ENCODE peak calls at places on chromosomes 16 and 17, in four cellular contexts. H is upper lobe of left lung, R is Peyer's patch, Q is tibial nerve. J is an unnamed sample. For H3K4me1, the result is how much of the 10 kb centered on the place peaks cover.

GRCh38 chr17:14269473-14269872 is 31.4 kb upstream of the HS3ST3B1 start:
- DNase-seq in H (no peak), R (no peak), Q (no peak), J (no peak)

GRCh38 chr17:45129426-45129939 is 2.8 kb downstream of the PLCD3 start:
- DNase-seq in H (no peak), R (no peak), Q (no peak), J (no peak)

GRCh38 chr17:81123052-81124048 is 42.0 kb upstream of the PVALEF start:
- DNase-seq in H (no peak), R (no peak), Q (no peak), J (no peak)

GRCh38 chr16:58333937-58334336 is 39.1 kb upstream of the PRSS54 start:
- DNase-seq in H (peak), R (no peak), Q (no peak), J (no peak)

GRCh38 chr17:48351916-48352332 is 78.1 kb downstream of the SKAP1 start:
- DNase-seq in H (no peak), R (no peak), Q (no peak), J (no peak)

GRCh38 chr17:52025231-52025630 is 133.3 kb downstream of the CA10 start:
- DNase-seq in H (no peak), R (no peak), Q (no peak), J (no peak)

GRCh38 chr16:86298166-86299131 is 211.9 kb upstream of the FOXF1 start:
- DNase-seq in H (no peak), R (peak), Q (no peak), J (no peak)

GRCh38 chr17:37725601-37726146 is 19.2 kb downstream of the HNF1B start:
- DNase-seq in H (no peak), R (peak), Q (no peak), J (no peak)

GRCh38 chr17:82863941-82864720 is 24.3 kb upstream of the ZNF750 start:
- DNase-seq in H (no peak), R (peak), Q (no peak), J (no peak)

GRCh38 chr17:2064980-2065785 is 10.3 kb downstream of the HIC1 start:
- DNase-seq in H (no peak), R (peak), Q (no peak), J (no peak)

GRCh38 chr16:49780436-49780835 is 75.5 kb downstream of the ZNF423 start:
- DNase-seq in H (no peak), R (no peak), Q (no peak), J (no peak)

GRCh38 chr17:15436399-15437369 is 30.7 kb downstream of the CDRT4 start:
- DNase-seq in H (peak), R (peak), Q (peak), J (no peak)

GRCh38 chr16:53549970-53550406 is 47.0 kb upstream of the AKTIP start:
- DNase-seq in H (peak), R (no peak), Q (no peak), J (no peak)

GRCh38 chr17:79031996-79032875 is 8.3 kb downstream of the C1QTNF1 start:
- DNase-seq in H (no peak), R (no peak), Q (no peak), J (no peak)

GRCh38 chr16:58236831-58237230 is 38.9 kb upstream of the CSNK2A2 start:
- DNase-seq in H (no peak), R (no peak), Q (no peak), J (no peak)

GRCh38 chr16:31709181-31709580 is 164.4 kb upstream of the ZNF267 start:
- DNase-seq in H (no peak), R (no peak), Q (no peak), J (no peak)

GRCh38 chr17:70144260-70144846 is 25.0 kb upstream of the KCNJ2 start:
- DNase-seq in H (no peak), R (no peak), Q (no peak), J (no peak)

GRCh38 chr17:29151567-29151966 is 28.6 kb downstream of the MYO18A start:
- DNase-seq in H (no peak), R (no peak), Q (no peak), J (no peak)

GRCh38 chr17:41588126-41588810 is 1.6 kb upstream of the KRT14 start:
- DNase-seq in H (no peak), R (no peak), Q (no peak), J (no peak)

GRCh38 chr17:62854026-62854425 is 45.9 kb upstream of the MARCHF10 start:
- DNase-seq in H (no peak), R (no peak), Q (no peak), J (no peak)

GRCh38 chr16:57266531-57267268 is 17.8 kb downstream of the PLLP start:
- DNase-seq in H (no peak), R (peak), Q (no peak), J (no peak)

GRCh38 chr16:58464916-58465731 is 34.8 kb upstream of the NDRG4 start:
- DNase-seq in H (no peak), R (no peak), Q (no peak), J (no peak)

GRCh38 chr17:38868095-38868967 is 1.5 kb upstream of the LASP1 start:
- DNase-seq in H (no peak), R (no peak), Q (peak), J (no peak)

GRCh38 chr17:76354317-76354729 is 607 bp upstream of the PRPSAP1 start:
- DNase-seq in H (no peak), R (no peak), Q (no peak), J (no peak)

GRCh38 chr16:86618431-86619262 is 40.3 kb downstream of the FOXL1 start:
- DNase-seq in H (no peak), R (no peak), Q (no peak), J (no peak)

GRCh38 chr16:69942099-69942491 is 9.0 kb upstream of the CLEC18A start:
- DNase-seq in H (no peak), R (no peak), Q (no peak), J (no peak)

GRCh38 chr17:76949913-76950695 is 81.9 kb downstream of the MGAT5B start:
- DNase-seq in H (no peak), R (no peak), Q (no peak), J (no peak)

GRCh38 chr17:45171338-45172231 is 9.9 kb downstream of the HEXIM2 start:
- DNase-seq in H (peak), R (peak), Q (no peak), J (no peak)

GRCh38 chr17:50487213-50488096 is 8.8 kb downstream of the RSAD1 start:
- DNase-seq in H (no peak), R (peak), Q (no peak), J (no peak)

GRCh38 chr16:3879887-3880564 is 487 bp downstream of the CREBBP start:
- DNase-seq in H (peak), R (peak), Q (peak), J (no peak)

GRCh38 chr17:30449480-30449879 is 27.7 kb upstream of the GOSR1 start:
- DNase-seq in H (no peak), R (no peak), Q (no peak), J (no peak)

GRCh38 chr17:49227436-49228261 is 2.9 kb downstream of the PHOSPHO1 start:
- DNase-seq in H (peak), R (peak), Q (peak), J (no peak)

GRCh38 chr17:74822329-74823175 is 37.1 kb downstream of the GRIN2C start:
- DNase-seq in H (no peak), R (no peak), Q (peak), J (no peak)

GRCh38 chr17:3039748-3040147 is 23.7 kb downstream of the OR1D5 start:
- DNase-seq in H (no peak), R (no peak), Q (no peak), J (no peak)

GRCh38 chr17:9386401-9386800 is 189.2 kb downstream of the STX8 start:
- DNase-seq in H (no peak), R (no peak), Q (no peak), J (no peak)

GRCh38 chr16:24737391-24737871 is 8.0 kb downstream of the TNRC6A start:
- DNase-seq in H (no peak), R (no peak), Q (no peak), J (no peak)

GRCh38 chr17:2347805-2348685 is 10.7 kb downstream of the SGSM2 start:
- DNase-seq in H (peak), R (peak), Q (no peak), J (no peak)

GRCh38 chr16:74743668-74744299 is 30.8 kb downstream of the FA2H start:
- DNase-seq in H (peak), R (peak), Q (peak), J (no peak)
- TF ChIP-seq POLR2A in H (no peak), R (peak), Q (no peak), J (no peak)

GRCh38 chr16:17307501-17307900 is 163.3 kb downstream of the XYLT1 start:
- DNase-seq in H (no peak), R (no peak), Q (no peak), J (no peak)
- H3K4me1 ChIP-seq in H (under half), R (under half), Q (under half), J (under half)

GRCh38 chr16:66402591-66403230 is 24.4 kb upstream of the BEAN1 start:
- DNase-seq in H (no peak), R (no peak), Q (no peak), J (no peak)
- TF ChIP-seq POLR2A in H (no peak), R (no peak), Q (no peak), J (no peak)

GRCh38 chr17:57927048-57927723 is 28.0 kb downstream of the CUEDC1 start:
- DNase-seq in H (peak), R (no peak), Q (peak), J (no peak)
- H3K4me1 ChIP-seq in H (under half), R (under half), Q (under half), J (half or more)

DNA sequence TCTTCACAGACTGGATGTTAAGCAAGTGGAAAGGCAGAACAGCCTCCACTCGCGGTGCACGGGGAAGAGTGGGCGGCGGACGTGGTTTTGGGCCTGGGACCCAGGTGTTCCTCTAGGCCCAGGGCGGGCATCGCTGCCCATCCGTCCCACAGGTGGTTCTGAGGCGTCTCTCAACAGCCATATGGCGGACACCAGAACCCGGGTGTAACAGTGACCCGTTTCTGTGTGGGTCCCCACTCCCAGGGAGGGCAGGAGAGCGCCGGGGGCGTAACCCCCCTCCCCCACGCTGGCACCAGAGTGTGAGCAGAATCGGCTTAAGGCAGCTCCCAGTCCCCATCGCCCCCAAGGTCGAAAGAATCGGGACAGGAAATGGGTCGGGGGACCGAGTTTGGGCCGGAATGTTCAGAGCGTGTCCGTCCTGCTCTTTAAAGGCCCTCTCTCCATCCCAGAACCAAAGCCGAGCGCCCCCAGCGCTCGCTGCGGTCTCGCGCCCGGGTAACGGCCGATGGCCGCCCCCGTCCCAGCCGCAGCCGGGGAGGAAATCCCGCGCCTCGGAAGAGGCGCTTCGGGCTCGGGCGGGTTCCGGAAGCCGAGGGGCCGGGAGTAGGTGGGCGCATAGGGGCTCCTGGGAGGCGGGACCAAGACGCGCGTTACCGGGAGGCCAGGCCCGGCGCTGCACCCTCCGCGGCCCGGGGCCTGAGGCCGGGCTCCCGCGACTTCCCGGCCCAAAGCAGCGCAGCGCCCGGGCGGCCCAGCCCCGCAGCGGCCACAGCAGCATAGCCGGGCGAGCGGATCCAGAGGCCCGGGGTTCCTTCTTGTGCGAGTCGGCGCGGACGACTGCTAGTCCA is at the start of gene TK2:
- DNase-seq in H (peak), R (peak), Q (peak), J (no peak)
- TF ChIP-seq POLR2A in H (peak), R (peak), Q (no peak), J (no peak)

GRCh38 chr16:646679-647172 is 2.4 kb upstream of the WDR90 start:
- DNase-seq in H (no peak), R (no peak), Q (no peak), J (no peak)
- H3K4me1 ChIP-seq in H (half or more), R (under half), Q (under half), J (under half)

GRCh38 chr17:73315481-73315880 is 3.7 kb upstream of the CDC42EP4 start:
- DNase-seq in H (no peak), R (no peak), Q (no peak), J (no peak)

GRCh38 chr17:73309727-73310555 is 1.9 kb downstream of the CDC42EP4 start:
- DNase-seq in H (peak), R (peak), Q (no peak), J (no peak)

GRCh38 chr17:73313526-73314127 is 1.8 kb upstream of the CDC42EP4 start:
- DNase-seq in H (no peak), R (no peak), Q (no peak), J (no peak)

GRCh38 chr17:73311428-73311780 is 397 bp downstream of the CDC42EP4 start:
- DNase-seq in H (no peak), R (no peak), Q (no peak), J (no peak)

DNA sequence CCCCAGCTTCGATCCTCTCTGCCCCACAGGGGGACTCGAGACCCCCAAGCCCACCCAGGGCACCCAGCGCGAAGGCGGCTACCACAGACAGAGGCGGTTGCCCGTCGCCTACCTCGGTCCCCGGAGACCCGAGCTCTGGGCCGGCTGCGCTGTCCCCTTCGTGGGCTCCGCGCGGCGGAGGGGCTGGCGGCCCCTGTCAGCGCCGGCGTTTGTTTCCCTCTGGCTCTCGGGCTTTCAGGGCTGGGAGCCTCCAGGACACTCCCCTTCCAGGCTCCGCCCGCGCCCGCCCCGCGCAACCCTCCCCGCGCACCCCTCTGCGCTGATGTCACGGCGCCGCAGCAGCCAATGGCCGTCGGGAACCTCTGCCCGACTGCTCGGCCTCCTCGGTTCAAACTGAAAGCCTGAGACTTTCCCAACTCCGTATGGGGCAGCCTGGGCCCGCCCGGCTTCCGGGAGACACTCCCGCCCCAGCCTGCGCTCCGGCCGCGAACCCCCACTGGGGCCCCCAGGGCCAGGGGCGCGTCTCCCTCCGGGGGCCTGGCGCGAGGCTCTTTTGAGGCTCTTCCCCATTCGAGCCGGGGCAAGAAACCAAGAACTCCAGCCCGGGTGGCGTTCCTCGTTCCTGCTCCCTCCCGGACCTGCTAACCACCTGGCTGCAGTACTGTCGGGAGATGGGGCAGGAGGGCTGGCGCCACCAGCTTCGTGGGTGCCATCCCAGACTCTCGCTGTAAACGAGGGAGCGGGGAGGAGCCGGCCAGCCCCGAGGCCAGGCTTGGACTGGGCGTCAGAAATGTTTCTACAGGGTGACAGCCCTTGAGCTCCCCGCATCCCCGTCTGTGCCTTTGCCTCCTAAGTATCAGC is at the start of gene CDC42EP4:
- DNase-seq in H (peak), R (peak), Q (peak), J (no peak)
- TF ChIP-seq POLR2A in H (peak), R (peak), Q (peak), J (peak)

GRCh38 chr16:71562552-71562951 is 14.3 kb downstream of the TAT start:
- DNase-seq in H (no peak), R (no peak), Q (no peak), J (no peak)
- H3K4me1 ChIP-seq in H (under half), R (under half), Q (under half), J (under half)

GRCh38 chr16:66996324-66996982 is 8.1 kb downstream of the CES4A start:
- DNase-seq in H (peak), R (no peak), Q (peak), J (no peak)

GRCh38 chr16:67001159-67001486 is 12.7 kb downstream of the CES4A start:
- DNase-seq in H (no peak), R (no peak), Q (no peak), J (no peak)

GRCh38 chr16:66996983-66997358 is 8.6 kb downstream of the CES4A start:
- DNase-seq in H (no peak), R (no peak), Q (no peak), J (no peak)

GRCh38 chr16:67001726-67002125 is 13.3 kb downstream of the CES4A start:
- DNase-seq in H (no peak), R (no peak), Q (no peak), J (no peak)

DNA sequence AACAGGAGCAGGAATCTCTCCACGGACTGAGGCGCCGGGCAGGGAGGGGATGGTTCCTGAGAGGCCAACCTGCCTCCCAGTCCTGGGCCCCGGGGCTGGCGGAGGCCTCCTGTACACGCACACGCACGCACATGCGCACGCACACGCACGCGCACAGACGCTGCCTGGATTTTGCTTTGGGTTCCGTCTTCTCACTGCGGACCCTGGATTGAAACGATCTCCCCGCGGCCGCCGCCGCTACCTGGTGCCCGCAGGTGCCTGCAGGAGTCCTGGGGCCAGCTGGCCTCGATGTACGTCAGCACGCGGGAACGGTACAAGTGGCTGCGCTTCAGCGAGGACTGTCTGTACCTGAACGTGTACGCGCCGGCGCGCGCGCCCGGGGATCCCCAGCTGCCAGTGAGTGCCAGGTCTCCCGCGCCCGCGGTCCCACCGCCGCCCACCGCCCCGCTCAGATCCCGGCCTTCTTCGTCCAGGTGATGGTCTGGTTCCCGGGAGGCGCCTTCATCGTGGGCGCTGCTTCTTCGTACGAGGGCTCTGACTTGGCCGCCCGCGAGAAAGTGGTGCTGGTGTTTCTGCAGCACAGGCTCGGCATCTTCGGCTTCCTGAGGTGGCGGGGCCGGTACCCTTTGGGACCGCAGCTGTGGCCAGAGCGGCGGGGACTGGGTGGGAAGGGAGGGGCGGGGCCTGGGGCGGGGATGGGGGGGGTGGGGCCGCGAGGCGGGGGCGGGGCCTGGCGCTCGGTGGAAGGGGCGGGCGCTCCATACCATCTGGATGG is 12.2 kb downstream of the CES4A start:
- DNase-seq in H (peak), R (peak), Q (peak), J (no peak)
- TF ChIP-seq POLR2A in H (no peak), R (no peak), Q (no peak), J (no peak)